ENCODE peak calls at places on chromosomes 5 and 9, in four cellular contexts. U is AG10803, O is fibroblast of lung, T is HFFc6. X is an unnamed sample.

GRCh38 chr9:122816163-122816867 is 12.1 kb downstream of the PDCL start:
- DNase-seq in U (no peak), O (no peak), T (no peak), X (no peak)

GRCh38 chr5:171365351-171365750 is 22.3 kb upstream of the NPM1 start:
- DNase-seq in U (no peak), O (peak; percentile 21), T (no peak), X (peak; percentile 32)

GRCh38 chr5:132363431-132364112 is 5.9 kb upstream of the SLC22A5 start:
- DNase-seq in U (peak; percentile 81), O (peak; percentile 85), T (peak; percentile 93), X (peak; percentile 83)

GRCh38 chr5:175542232-175542965 is 64.0 kb downstream of the SFXN1 start:
- DNase-seq in U (no peak), O (no peak), T (no peak), X (no peak)

GRCh38 chr5:74299833-74300232 is 340.7 kb downstream of the ENC1 start:
- DNase-seq in U (no peak), O (no peak), T (no peak), X (no peak)

GRCh38 chr5:168829922-168830417 is 250.8 kb upstream of the PANK3 start:
- DNase-seq in U (no peak), O (no peak), T (no peak), X (no peak)

GRCh38 chr5:50958852-50959457 is 292.5 kb downstream of the PARP8 start:
- DNase-seq in U (peak; percentile 31), O (peak; percentile 47), T (peak; percentile 39), X (peak; percentile 37)

GRCh38 chr9:14106699-14107098 is 207.2 kb downstream of the NFIB start:
- DNase-seq in U (no peak), O (no peak), T (no peak), X (no peak)

GRCh38 chr5:112253478-112254250 is 165.4 kb downstream of the EPB41L4A start:
- DNase-seq in U (peak; percentile 45), O (no peak), T (no peak), X (no peak)

GRCh38 chr5:67305913-67306710 is 109.5 kb upstream of the CD180 start:
- DNase-seq in U (no peak), O (no peak), T (no peak), X (peak; percentile 24)

GRCh38 chr5:17218353-17219005 is 1.0 kb downstream of the BASP1 start:
- DNase-seq in U (peak; percentile 82), O (peak; percentile 66), T (peak; percentile 44), X (peak; percentile 61)

DNA sequence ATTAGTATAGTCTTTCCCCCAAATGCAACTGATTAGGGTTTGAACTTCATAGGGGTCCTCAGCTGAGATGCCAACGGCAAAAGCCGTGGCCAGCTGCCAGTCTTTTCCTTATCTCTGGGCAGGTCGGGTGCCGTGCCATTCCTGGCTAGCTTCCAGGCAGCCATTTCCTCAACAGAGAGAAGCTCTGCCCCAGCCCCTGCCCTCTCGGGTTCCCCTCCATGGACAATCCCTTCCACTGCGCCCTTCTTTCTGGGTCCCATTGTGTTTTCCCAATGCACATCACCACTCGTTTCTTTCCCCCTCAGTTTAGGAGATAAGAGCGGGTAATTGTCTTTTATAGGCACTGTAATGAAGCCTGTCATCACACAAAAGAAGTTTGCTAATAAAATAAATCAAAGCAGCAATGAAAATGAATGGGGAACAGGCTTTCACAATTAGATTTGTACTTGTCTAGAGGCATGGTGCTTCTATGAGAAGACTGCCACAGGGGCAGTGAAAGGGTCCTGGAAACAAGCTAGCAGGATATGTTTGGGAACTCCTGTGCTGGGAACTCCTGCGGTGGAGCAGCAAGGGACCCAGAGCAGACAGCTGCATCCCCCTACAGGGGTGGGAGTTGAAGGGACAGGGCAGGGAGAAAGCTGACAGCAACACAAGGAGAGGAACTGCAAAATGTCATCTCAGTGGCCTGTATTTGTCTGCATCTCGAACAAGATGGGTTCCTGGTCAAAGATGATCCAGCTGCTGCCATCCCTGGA is 48.0 kb upstream of the SAP30L start:
- DNase-seq in U (no peak), O (no peak), T (no peak), X (no peak)
- TF ChIP-seq CTCF in U (no peak), O (no peak), T (no peak), X (no peak)

GRCh38 chr5:76403713-76403962 is 553 bp downstream of the IQGAP2 start:
- DNase-seq in U (no peak), O (no peak), T (no peak), X (no peak)
- TF ChIP-seq CTCF in U (no peak), O (no peak), T (no peak), X (no peak)

GRCh38 chr5:41641621-41642020 is 131.2 kb upstream of the PLCXD3 start:
- DNase-seq in U (no peak), O (peak; percentile 41), T (peak; percentile 6), X (no peak)
- TF ChIP-seq CTCF in U (peak; percentile 26), O (peak; percentile 14), T (peak; percentile 70), X (peak; percentile 10)

GRCh38 chr5:23996525-23996924 is 489.1 kb downstream of the PRDM9 start:
- DNase-seq in U (no peak), O (no peak), T (no peak), X (no peak)

GRCh38 chr5:23991406-23991805 is 484.0 kb downstream of the PRDM9 start:
- DNase-seq in U (no peak), O (no peak), T (no peak), X (no peak)

GRCh38 chr5:23994581-23995370 is 487.4 kb downstream of the PRDM9 start:
- DNase-seq in U (no peak), O (no peak), T (no peak), X (no peak)
- TF ChIP-seq CTCF in U (no peak), O (no peak), T (peak; percentile 7), X (no peak)

GRCh38 chr5:124725040-124725434 is 21.4 kb downstream of the ZNF608 start:
- DNase-seq in U (no peak), O (no peak), T (no peak), X (no peak)
- TF ChIP-seq CTCF in U (no peak), O (no peak), T (peak; percentile 10), X (peak; percentile 5)

GRCh38 chr9:124133752-124134151 is 122.2 kb downstream of the LHX2 start:
- DNase-seq in U (peak; percentile 53), O (peak; percentile 49), T (no peak), X (peak; percentile 28)
- TF ChIP-seq CTCF in U (peak; percentile 58), O (peak; percentile 53), T (peak; percentile 34), X (peak; percentile 39)

DNA sequence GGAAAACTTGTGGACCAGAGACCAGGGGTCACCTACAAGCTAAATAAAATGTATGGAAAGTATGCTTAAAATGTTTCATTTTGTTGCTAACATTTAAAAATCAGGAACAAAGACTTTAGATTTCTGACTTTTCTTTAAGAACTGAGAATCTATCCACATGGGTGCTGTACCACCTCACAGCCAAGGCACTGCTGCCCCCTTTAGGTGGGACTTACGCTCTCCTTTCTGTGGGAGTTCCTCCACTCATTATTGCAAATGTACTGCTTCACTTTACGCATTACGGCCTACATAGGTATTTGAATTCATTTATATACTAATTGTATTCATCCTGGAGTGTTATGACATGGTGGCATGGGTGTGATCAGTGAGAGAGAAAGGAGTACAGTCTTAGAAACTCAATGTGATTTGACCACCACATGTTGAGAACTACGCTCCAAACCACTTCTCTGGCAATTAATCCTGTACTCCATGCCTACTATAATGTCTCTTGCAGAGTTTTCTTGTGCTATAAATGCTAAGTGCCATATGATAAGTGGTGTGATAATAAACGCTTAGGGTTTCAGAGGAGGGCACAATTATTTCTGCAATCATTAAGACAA is 24.7 kb upstream of the CETN3 start:
- DNase-seq in U (peak; percentile 35), O (peak; percentile 47), T (peak; percentile 41), X (peak; percentile 56)
- TF ChIP-seq CTCF in U (peak; percentile 74), O (peak; percentile 73), T (peak; percentile 82), X (peak; percentile 86)

DNA sequence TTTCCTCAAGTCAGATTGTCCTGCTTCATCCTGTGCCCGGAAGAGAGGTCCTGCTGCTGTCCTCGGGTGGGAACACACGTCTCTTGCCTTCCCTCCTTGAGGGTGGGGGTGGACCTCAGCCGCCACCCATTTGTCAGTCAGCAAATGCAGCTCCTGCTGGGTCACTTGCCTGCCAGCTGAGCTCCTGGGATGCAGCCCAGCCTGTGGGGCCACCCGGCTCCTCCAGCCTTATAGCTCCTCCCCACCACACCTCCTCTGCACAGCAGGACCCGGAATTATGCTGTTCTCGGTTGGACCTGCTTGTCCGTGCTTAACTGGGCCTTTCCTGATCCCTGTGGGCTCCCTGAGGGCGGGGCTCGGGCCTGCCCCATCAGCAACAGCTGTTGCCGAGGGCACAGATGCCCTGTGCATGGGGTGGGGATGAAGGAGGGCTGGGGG is 52.7 kb downstream of the RXRA start:
- DNase-seq in U (peak; percentile 57), O (peak; percentile 56), T (peak; percentile 49), X (peak; percentile 41)
- TF ChIP-seq CTCF in U (no peak), O (no peak), T (no peak), X (no peak)

GRCh38 chr9:75027187-75028107 is 646 bp downstream of the CARNMT1 start:
- DNase-seq in U (peak; percentile 33), O (peak; percentile 47), T (peak; percentile 27), X (peak; percentile 64)
- TF ChIP-seq CTCF in U (no peak), O (no peak), T (no peak), X (no peak)